ENCODE peak calls at places on chromosome 21, in ten cellular contexts. J is tibial nerve, I is stomach, V is GM12878, W is A549, S is HepG2, L is transverse colon, O is K562, F is sigmoid colon, G is SK-N-SH. D is an unnamed sample.

GRCh38 chr21:37658994-37659458 is 257.2 kb downstream of the KCNJ6 start:
- DNase-seq in J (peak), I (no peak), V (no peak), W (peak), S (no peak), L (no peak), O (peak), F (peak), G (no peak), D (no peak)

GRCh38 chr21:34351786-34352241 is 12.0 kb upstream of the KCNE2 start:
- DNase-seq in J (peak), I (peak), V (peak), W (peak), S (peak), L (peak), O (peak), F (no peak), G (peak), D (no peak)

GRCh38 chr21:21897275-21897883 is 899.2 kb downstream of the NCAM2 start:
- DNase-seq in J (no peak), I (no peak), V (no peak), W (no peak), S (no peak), L (no peak), O (no peak), F (no peak), G (no peak), D (no peak)

GRCh38 chr21:35113064-35113463 is 64.0 kb upstream of the RUNX1 start:
- DNase-seq in J (no peak), I (no peak), V (no peak), W (no peak), S (no peak), L (no peak), O (peak), F (no peak), G (no peak), D (no peak)

GRCh38 chr21:35314896-35315582 is 265.9 kb upstream of the RUNX1 start:
- DNase-seq in J (no peak), I (no peak), V (no peak), W (no peak), S (no peak), L (no peak), O (no peak), F (peak), G (no peak), D (no peak)

GRCh38 chr21:32021319-32022027 is 148.7 kb downstream of the HUNK start:
- DNase-seq in J (no peak), I (peak), V (no peak), W (no peak), S (no peak), L (peak), O (no peak), F (peak), G (peak), D (no peak)

GRCh38 chr21:32135401-32136363 is 143.2 kb downstream of the MIS18A start:
- DNase-seq in J (no peak), I (no peak), V (peak), W (no peak), S (no peak), L (no peak), O (no peak), F (no peak), G (peak), D (no peak)

GRCh38 chr21:33856893-33857527 is 58.6 kb downstream of the ATP5PO start:
- DNase-seq in J (no peak), I (no peak), V (no peak), W (no peak), S (peak), L (no peak), O (peak), F (peak), G (peak), D (no peak)

GRCh38 chr21:31921079-31921478 is 48.3 kb downstream of the HUNK start:
- DNase-seq in J (no peak), I (no peak), V (no peak), W (peak), S (no peak), L (no peak), O (no peak), F (no peak), G (no peak), D (no peak)

GRCh38 chr21:31658053-31658452 is 1.4 kb upstream of the SOD1 start:
- DNase-seq in J (no peak), I (no peak), V (no peak), W (no peak), S (peak), L (peak), O (peak), F (no peak), G (no peak), D (no peak)

GRCh38 chr21:25862596-25862995 is 127.8 kb downstream of the GABPA start:
- DNase-seq in J (no peak), I (no peak), V (no peak), W (peak), S (peak), L (no peak), O (peak), F (no peak), G (no peak), D (no peak)

GRCh38 chr21:30227128-30227527 is 11.2 kb upstream of the CLDN8 start:
- DNase-seq in J (no peak), I (no peak), V (no peak), W (no peak), S (no peak), L (no peak), O (no peak), F (no peak), G (no peak), D (no peak)

GRCh38 chr21:34697826-34698225 is 29.0 kb downstream of the CLIC6 start:
- DNase-seq in J (no peak), I (no peak), V (no peak), W (no peak), S (no peak), L (no peak), O (no peak), F (no peak), G (no peak), D (no peak)

GRCh38 chr21:35171385-35171784 is 122.3 kb upstream of the RUNX1 start:
- DNase-seq in J (no peak), I (no peak), V (no peak), W (no peak), S (no peak), L (no peak), O (no peak), F (no peak), G (no peak), D (no peak)

GRCh38 chr21:34883501-34884271 is 165.4 kb downstream of the RUNX1 start:
- DNase-seq in J (no peak), I (no peak), V (no peak), W (no peak), S (no peak), L (no peak), O (no peak), F (no peak), G (no peak), D (no peak)

GRCh38 chr21:34278451-34278850 is 85.4 kb upstream of the KCNE2 start:
- DNase-seq in J (no peak), I (no peak), V (no peak), W (no peak), S (no peak), L (no peak), O (no peak), F (no peak), G (no peak), D (no peak)

GRCh38 chr21:32306021-32306780 is 7.5 kb downstream of the MRAP start:
- DNase-seq in J (no peak), I (no peak), V (no peak), W (peak), S (peak), L (no peak), O (no peak), F (no peak), G (peak), D (no peak)

GRCh38 chr21:33403128-33403785 is at the start of gene IFNGR2:
- DNase-seq in J (no peak), I (peak), V (no peak), W (no peak), S (no peak), L (peak), O (peak), F (peak), G (peak), D (peak)

GRCh38 chr21:25583370-25584133 is 23.7 kb downstream of the MRPL39 start:
- DNase-seq in J (no peak), I (no peak), V (no peak), W (no peak), S (no peak), L (no peak), O (no peak), F (no peak), G (no peak), D (no peak)

GRCh38 chr21:35478096-35479080 is 429.3 kb upstream of the RUNX1 start:
- DNase-seq in J (no peak), I (no peak), V (no peak), W (no peak), S (no peak), L (no peak), O (no peak), F (no peak), G (no peak), D (no peak)

GRCh38 chr21:41250519-41250918 is 66.1 kb upstream of the FAM3B start:
- DNase-seq in J (no peak), I (peak), V (no peak), W (no peak), S (no peak), L (no peak), O (no peak), F (no peak), G (no peak), D (no peak)

GRCh38 chr21:33229776-33230517 is at the start of gene IFNAR2:
- DNase-seq in J (peak), I (peak), V (no peak), W (peak), S (peak), L (peak), O (peak), F (peak), G (peak), D (peak)

DNA sequence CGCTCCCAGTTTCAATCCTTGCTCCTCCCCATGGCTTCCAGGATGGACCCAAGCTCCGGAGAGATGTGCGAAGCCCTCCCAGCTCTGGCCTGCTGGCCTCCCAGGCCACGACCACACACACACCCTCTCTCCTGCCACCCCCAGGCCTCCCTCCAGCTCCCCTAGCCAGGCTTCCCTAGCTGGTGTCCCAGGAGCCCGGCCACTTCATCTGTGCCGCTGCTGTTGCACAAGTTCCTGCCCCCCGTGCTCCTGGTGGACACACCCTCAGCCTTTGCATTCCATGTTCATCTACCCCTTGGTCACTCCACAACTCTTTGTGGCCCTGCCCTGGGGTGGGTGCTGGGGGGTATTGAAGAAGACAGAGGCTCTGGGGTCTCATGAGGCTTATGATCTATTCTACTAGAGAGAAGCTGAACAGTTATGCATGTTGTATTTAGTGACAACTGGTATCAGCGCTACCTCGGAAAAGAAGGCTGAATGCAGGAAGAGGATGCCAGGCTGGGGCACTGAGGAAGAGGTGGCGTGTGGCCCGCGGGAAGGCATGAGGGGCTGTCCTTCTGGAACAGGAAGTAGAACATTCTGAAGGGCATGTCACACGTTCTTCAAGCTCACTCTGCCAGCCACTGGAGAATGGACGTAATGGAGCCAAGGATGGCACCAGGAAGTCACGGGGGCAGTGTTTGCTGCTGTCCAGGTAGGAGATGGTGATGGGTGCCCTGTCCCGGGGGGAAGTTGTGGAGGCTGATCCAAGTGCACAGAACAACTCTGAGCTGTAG is 172.4 kb downstream of the PSMG1 start:
- DNase-seq in J (no peak), I (no peak), V (no peak), W (no peak), S (no peak), L (no peak), O (no peak), F (no peak), G (no peak), D (no peak)
- TF ChIP-seq EP300 in J (no peak), I (no peak), V (no peak), W (no peak), S (no peak), L (no peak), O (no peak), F (no peak), G (no peak), D (no peak)

DNA sequence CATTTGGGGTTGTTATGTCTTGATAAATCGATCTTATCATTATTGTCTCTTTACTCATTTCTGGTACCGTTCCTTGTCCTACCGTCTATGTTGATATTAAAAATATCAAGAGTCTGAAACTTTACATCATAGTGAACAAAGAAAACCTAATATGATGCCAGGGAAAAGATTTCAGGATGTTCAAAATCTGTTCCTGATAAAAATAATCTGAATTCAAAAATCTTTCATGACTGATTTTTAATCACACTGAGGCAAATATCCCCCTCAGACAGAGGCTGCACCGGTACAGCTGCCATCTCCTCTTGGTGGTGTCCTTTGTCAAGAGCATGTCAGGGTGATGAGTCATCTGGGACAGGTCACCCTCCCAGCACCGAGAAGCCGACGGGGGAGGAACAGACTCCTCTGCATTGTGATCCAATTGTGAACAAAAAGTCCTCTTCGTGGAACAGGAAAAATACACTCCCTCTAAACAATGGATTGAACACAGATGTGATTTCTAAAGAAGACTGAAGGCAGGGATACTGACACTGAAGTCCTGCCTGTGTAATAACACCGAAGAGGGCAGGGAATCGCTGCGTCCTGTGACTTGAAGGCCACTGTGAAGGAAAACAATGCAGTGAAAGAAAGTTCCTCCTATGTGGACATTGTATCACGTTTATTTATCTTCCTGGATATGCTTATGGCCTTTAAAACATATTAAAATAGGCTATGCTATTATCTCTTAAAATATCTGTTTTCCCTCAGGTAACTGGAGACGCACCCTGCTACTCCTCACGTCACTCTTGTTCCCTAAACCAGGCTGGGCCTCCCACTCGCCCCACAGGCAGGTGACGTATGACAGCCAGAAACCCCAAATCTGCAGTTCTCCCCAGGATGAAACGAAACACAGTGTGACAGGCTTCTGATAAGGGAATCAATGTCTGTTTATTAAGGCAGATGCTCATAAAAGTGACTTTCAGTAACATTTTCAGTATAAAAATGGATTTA is 4.3 kb upstream of the SPATC1L start:
- DNase-seq in J (peak), I (no peak), V (no peak), W (peak), S (peak), L (no peak), O (peak), F (peak), G (peak), D (peak)
- H3K4me3 ChIP-seq in J (no peak), I (no peak), V (no peak), W (no peak), S (no peak), L (no peak), O (no peak), F (no peak), G (no peak), D (no peak)

DNA sequence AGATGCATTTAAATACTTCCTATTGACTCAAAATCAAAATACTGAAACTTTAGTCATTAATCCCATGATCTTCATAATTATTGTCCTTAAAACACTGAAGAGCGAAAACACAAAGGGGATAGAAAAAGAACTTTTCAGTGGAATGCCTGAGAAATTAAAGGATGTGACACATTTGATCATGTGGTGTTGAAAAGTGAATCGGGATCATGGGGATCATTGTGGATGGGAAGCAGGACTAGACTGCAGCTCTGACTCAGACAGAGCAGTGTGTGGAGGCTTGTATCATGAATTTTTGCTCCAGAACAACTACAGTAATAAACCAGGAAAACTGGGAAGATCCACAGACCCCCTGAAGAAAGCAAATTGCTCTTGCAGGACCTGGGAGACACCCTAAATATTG is 161.1 kb upstream of the CXADR start:
- DNase-seq in J (no peak), I (no peak), V (no peak), W (no peak), S (no peak), L (no peak), O (no peak), F (no peak), G (no peak), D (no peak)
- TF ChIP-seq EP300 in J (no peak), I (no peak), V (no peak), W (no peak), S (no peak), L (no peak), O (no peak), F (no peak), G (no peak), D (no peak)

GRCh38 chr21:36610201-36610600 is 88.7 kb upstream of the SIM2 start:
- DNase-seq in J (no peak), I (no peak), V (no peak), W (no peak), S (no peak), L (no peak), O (no peak), F (no peak), G (no peak), D (no peak)
- H3K4me3 ChIP-seq in J (no peak), I (no peak), V (no peak), W (no peak), S (no peak), L (no peak), O (no peak), F (no peak), G (no peak), D (no peak)

GRCh38 chr21:39927304-39927886 is 60.2 kb downstream of the PCP4 start:
- DNase-seq in J (no peak), I (peak), V (no peak), W (no peak), S (no peak), L (no peak), O (no peak), F (no peak), G (no peak), D (no peak)

GRCh38 chr21:39923441-39923840 is 56.2 kb downstream of the PCP4 start:
- DNase-seq in J (no peak), I (no peak), V (no peak), W (no peak), S (no peak), L (no peak), O (no peak), F (no peak), G (no peak), D (no peak)

GRCh38 chr21:39924577-39925308 is 57.5 kb downstream of the PCP4 start:
- DNase-seq in J (no peak), I (no peak), V (no peak), W (no peak), S (no peak), L (no peak), O (peak), F (no peak), G (no peak), D (no peak)
- TF ChIP-seq EP300 in J (no peak), I (no peak), V (no peak), W (no peak), S (no peak), L (no peak), O (no peak), F (no peak), G (no peak), D (no peak)

DNA sequence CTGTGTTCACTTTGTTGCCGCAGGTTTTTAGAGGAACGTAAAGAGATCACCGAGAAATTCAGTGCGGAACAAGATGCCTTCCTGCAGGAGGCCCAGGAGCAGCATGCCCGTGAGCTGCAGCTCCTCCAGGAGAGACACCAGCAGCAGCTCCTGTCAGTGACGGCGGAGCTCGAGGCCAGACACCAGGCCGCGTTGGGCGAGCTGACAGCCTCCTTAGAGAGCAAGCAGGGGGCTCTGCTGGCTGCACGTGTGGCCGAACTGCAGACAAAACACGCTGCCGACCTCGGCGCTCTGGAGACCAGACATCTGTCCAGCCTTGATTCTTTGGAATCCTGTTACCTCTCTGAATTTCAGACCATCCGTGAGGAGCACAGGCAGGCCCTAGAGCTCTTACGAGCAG is 42.6 kb downstream of the PCNT start:
- DNase-seq in J (no peak), I (no peak), V (no peak), W (no peak), S (no peak), L (no peak), O (no peak), F (no peak), G (no peak), D (no peak)
- H3K4me3 ChIP-seq in J (no peak), I (no peak), V (no peak), W (no peak), S (no peak), L (no peak), O (no peak), F (no peak), G (no peak), D (no peak)

D was measured in suprapubic skin.